ENCODE peak calls at places on chromosome 10, in seven cellular contexts. R is cardiac muscle cell, P is NCI-H460, T is caudate nucleus, Q is brain pericyte, I is GM13977, Z is left cardiac atrium. E is an unnamed sample.

GRCh38 chr10:103254538-103255325 is 9.0 kb downstream of the RPEL1 start:
- DNase-seq in R (no peak), P (no peak), Q (no peak), T (no peak), Z (no peak), I (no peak), E (peak)

GRCh38 chr10:74474022-74474713 is 323.1 kb downstream of the ADK start:
- DNase-seq in T (no peak), R (no peak), I (no peak), Q (no peak), P (no peak), Z (no peak), E (no peak)

GRCh38 chr10:79127151-79127961 is 58.6 kb downstream of the ZMIZ1 start:
- DNase-seq in I (no peak), P (peak), T (no peak), R (peak), Q (no peak), Z (peak), E (peak)

GRCh38 chr10:84267503-84268126 is 22.8 kb downstream of the RGR start:
- DNase-seq in I (peak), Q (no peak), Z (peak), P (peak), R (peak), T (no peak), E (peak)

GRCh38 chr10:5971315-5971832 is 6.0 kb downstream of the IL15RA start:
- DNase-seq in Q (no peak), Z (peak), I (peak), R (no peak), P (no peak), T (no peak), E (no peak)

GRCh38 chr10:59872892-59873463 is 33.4 kb downstream of the CCDC6 start:
- DNase-seq in I (no peak), Q (no peak), P (no peak), T (no peak), R (peak), Z (peak), E (no peak)

GRCh38 chr10:58701398-58702135 is 188.9 kb downstream of the BICC1 start:
- DNase-seq in P (no peak), T (no peak), Z (no peak), R (no peak), I (no peak), Q (peak), E (no peak)

GRCh38 chr10:101611506-101611905 is 23.4 kb downstream of the DPCD start:
- DNase-seq in Z (no peak), R (no peak), Q (no peak), P (no peak), I (no peak), T (no peak), E (no peak)

GRCh38 chr10:79405221-79405994 is 40.0 kb downstream of the ZCCHC24 start:
- DNase-seq in Q (no peak), R (peak), P (no peak), Z (peak), T (no peak), I (no peak), E (no peak)

GRCh38 chr10:114507449-114507848 is 103.1 kb upstream of the AFAP1L2 start:
- DNase-seq in R (no peak), Z (peak), T (no peak), Q (no peak), P (no peak), I (no peak), E (no peak)

E was measured in HCT116.